ENCODE peak calls at places on chromosomes 11 and 22, in seven cellular contexts. M is AG09319, N is ovary, X is neural progenitor cell, A is fibroblast of the aortic adventitia, B is heart right ventricle, O is glutamatergic neuron. L is an unnamed sample.
A peak's percentile ranks its signal among the peaks of the same experiment; 100 is the strongest.

GRCh38 chr11:35272391-35272821 is 133.4 kb downstream of the CD44 start:
- DNase-seq in M (no peak), N (no peak), X (no peak), A (no peak), B (no peak), O (no peak), L (no peak)

GRCh38 chr11:29634248-29634647 is 382.6 kb downstream of the KCNA4 start:
- DNase-seq in M (no peak), N (no peak), X (peak; percentile 8), A (peak; percentile 4), B (no peak), O (no peak), L (no peak)

GRCh38 chr22:48907591-48907990 is 920.1 kb downstream of the BRD1 start:
- DNase-seq in M (no peak), N (no peak), X (no peak), A (no peak), B (no peak), O (no peak), L (no peak)

GRCh38 chr11:68950268-68950667 is 30.5 kb downstream of the MRGPRD start:
- DNase-seq in M (no peak), N (no peak), X (peak; percentile 79), A (peak; percentile 4), B (no peak), O (no peak), L (no peak)

GRCh38 chr11:120245434-120245833 is 5.5 kb downstream of the POU2F3 start:
- DNase-seq in M (no peak), N (no peak), X (no peak), A (no peak), B (no peak), O (no peak), L (peak; percentile 9)

GRCh38 chr11:35160902-35161585 is 22.1 kb downstream of the CD44 start:
- DNase-seq in M (peak; percentile 75), N (no peak), X (no peak), A (peak; percentile 86), B (no peak), O (no peak), L (no peak)

GRCh38 chr22:37226087-37226486 is 13.8 kb upstream of the SSTR3 start:
- DNase-seq in M (no peak), N (no peak), X (no peak), A (no peak), B (no peak), O (no peak), L (no peak)

GRCh38 chr11:117796456-117797428 is at the start of gene DSCAML1:
- DNase-seq in M (no peak), N (peak; percentile 21), X (peak; percentile 75), A (no peak), B (peak; percentile 43), O (peak; percentile 65), L (no peak)

GRCh38 chr22:45262931-45263789 is 21.6 kb upstream of the UPK3A start:
- DNase-seq in M (no peak), N (no peak), X (no peak), A (peak; percentile 22), B (peak; percentile 45), O (no peak), L (no peak)

GRCh38 chr11:70610561-70610960 is 212.2 kb downstream of the CTTN start:
- DNase-seq in M (no peak), N (peak; percentile 28), X (no peak), A (no peak), B (no peak), O (no peak), L (peak; percentile 38)

GRCh38 chr22:42976534-42976933 is 38.4 kb downstream of the PACSIN2 start:
- DNase-seq in M (no peak), N (no peak), X (no peak), A (no peak), B (no peak), O (no peak), L (no peak)

GRCh38 chr22:36538529-36538928 is 9.6 kb upstream of the EIF3D start:
- DNase-seq in M (no peak), N (no peak), X (no peak), A (no peak), B (no peak), O (no peak), L (peak; percentile 15)

GRCh38 chr11:14673824-14674432 is 30.3 kb downstream of the PDE3B start:
- DNase-seq in M (no peak), N (no peak), X (no peak), A (no peak), B (no peak), O (no peak), L (no peak)

GRCh38 chr22:23638611-23639010 is 6.5 kb upstream of the DRICH1 start:
- DNase-seq in M (no peak), N (no peak), X (no peak), A (no peak), B (no peak), O (no peak), L (peak; percentile 51)

GRCh38 chr11:118010738-118011461 is 24.7 kb downstream of the IL10RA start:
- DNase-seq in M (no peak), N (no peak), X (no peak), A (no peak), B (no peak), O (no peak), L (no peak)

GRCh38 chr11:4025248-4025956 is 69.2 kb upstream of the RRM1 start:
- DNase-seq in M (peak; percentile 20), N (no peak), X (no peak), A (peak; percentile 95), B (no peak), O (no peak), L (no peak)

GRCh38 chr11:44016546-44017442 is 31.0 kb upstream of the ACCSL start:
- DNase-seq in M (no peak), N (no peak), X (no peak), A (peak; percentile 39), B (no peak), O (no peak), L (no peak)

GRCh38 chr11:123587044-123587443 is 67.4 kb downstream of the SCN3B start:
- DNase-seq in M (no peak), N (no peak), X (no peak), A (no peak), B (no peak), O (no peak), L (no peak)

GRCh38 chr11:210122-210802 is 2.8 kb downstream of the RIC8A start:
- DNase-seq in M (no peak), N (no peak), X (no peak), A (peak; percentile 72), B (no peak), O (no peak), L (peak; percentile 52)

GRCh38 chr11:131580466-131580865 is 210.1 kb downstream of the NTM start:
- DNase-seq in M (no peak), N (no peak), X (no peak), A (no peak), B (no peak), O (no peak), L (no peak)

GRCh38 chr11:131583823-131584222 is 213.4 kb downstream of the NTM start:
- DNase-seq in M (no peak), N (no peak), X (no peak), A (no peak), B (no peak), O (no peak), L (no peak)

GRCh38 chr11:131582021-131582531 is 211.7 kb downstream of the NTM start:
- DNase-seq in M (no peak), N (no peak), X (no peak), A (no peak), B (no peak), O (no peak), L (no peak)

GRCh38 chr11:131581006-131581405 is 210.6 kb downstream of the NTM start:
- DNase-seq in M (no peak), N (no peak), X (no peak), A (no peak), B (no peak), O (no peak), L (no peak)

GRCh38 chr11:131579932-131580387 is 209.5 kb downstream of the NTM start:
- DNase-seq in M (peak; percentile 65), N (no peak), X (peak; percentile 67), A (peak; percentile 8), B (no peak), O (peak; percentile 77), L (no peak)
- TF ChIP-seq CTCF in M (peak; percentile 84), N (no peak), X (peak; percentile 65), A (peak; percentile 48), B (no peak), O (peak; percentile 73), L (peak; percentile 69)

DNA sequence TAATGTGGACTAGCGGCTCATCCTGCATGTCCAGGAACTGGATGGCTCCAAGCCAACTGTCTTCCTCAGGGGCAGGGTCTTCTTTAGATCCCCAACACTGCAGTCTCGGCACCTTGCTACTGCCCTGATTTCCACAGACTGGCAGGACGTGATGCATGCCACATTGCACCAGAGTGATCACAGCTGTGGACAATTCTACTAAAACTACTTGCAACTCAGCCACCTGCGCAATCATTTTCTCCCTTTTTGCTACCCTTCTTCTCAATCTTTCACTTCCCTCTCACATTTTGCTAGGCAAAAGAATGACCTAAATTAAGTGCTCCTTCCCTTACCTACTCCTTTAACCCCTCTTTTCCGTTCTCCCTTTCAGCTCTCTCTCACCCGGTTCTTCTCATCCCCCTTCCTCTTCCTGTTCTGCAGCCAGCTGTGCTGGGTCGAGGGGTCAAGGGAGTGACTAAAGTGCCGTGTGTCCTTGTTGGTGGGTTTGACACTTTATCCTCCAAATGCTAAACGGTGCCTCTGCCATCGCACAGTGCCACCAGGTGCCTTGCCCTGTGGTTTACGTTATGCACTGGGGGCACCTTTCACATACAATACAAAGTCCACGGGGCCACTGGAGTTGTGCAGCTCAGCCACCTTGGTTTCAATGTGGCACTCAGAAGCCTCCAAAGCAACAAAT is 11.5 kb upstream of the PEX26 start:
- DNase-seq in M (no peak), N (no peak), X (no peak), A (no peak), B (no peak), O (no peak), L (peak; percentile 47)
- TF ChIP-seq CTCF in M (no peak), N (no peak), X (no peak), A (no peak), B (no peak), O (no peak), L (no peak)

DNA sequence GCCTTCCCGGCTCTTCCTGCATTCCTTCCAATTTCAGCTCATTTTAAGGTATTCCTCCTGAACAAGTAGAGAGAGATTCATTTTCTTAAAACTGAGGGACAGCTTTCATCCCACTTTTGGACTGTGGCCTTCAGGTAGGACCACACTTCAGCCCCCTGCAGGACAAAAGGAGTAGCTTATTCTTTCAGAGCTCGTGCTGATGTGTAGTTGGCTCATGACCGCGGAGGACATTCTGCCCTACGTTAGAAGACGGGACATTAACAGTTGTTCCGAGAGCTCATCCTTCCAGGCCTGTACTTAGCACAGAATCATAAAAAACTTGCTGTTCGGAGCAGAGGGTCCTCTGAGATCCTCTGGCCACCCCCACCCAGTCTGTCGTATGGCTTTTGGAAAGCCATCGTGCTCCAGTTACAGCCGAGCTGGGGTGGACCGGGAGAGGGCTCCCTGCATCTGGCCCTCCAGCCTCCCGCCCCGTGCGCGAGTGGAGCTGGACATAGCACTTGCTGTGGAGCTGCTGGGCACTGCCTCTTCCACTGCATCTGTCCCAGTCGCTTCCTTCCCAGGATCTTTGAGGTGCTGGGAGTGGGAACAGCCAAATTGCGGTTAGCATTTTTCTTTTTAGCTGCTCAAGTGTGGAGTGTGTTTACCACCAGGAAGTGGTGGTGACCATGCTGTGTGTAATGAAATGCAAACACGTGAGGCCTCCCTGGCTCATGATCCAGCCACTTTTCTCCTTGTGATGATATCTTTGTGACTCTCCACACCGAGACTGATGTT is 250.3 kb downstream of the TBC1D22A start:
- DNase-seq in M (no peak), N (no peak), X (no peak), A (no peak), B (no peak), O (no peak), L (no peak)
- TF ChIP-seq CTCF in M (no peak), N (no peak), X (peak; percentile 36), A (no peak), B (no peak), O (peak; percentile 35), L (peak; percentile 27)

GRCh38 chr22:19820880-19821522 is 33.7 kb downstream of the GNB1L start:
- DNase-seq in M (no peak), N (peak; percentile 6), X (peak; percentile 47), A (no peak), B (no peak), O (no peak), L (peak; percentile 81)
- TF ChIP-seq CTCF in M (no peak), N (no peak), X (peak; percentile 29), A (no peak), B (no peak), O (no peak), L (peak; percentile 31)